ENCODE peak calls at places on chromosomes 5 and 9, in five cellular contexts. O, N, X, C and H are unnamed samples.

GRCh38 chr5:140259509-140259908 is 43.4 kb downstream of the PFDN1 start:
- DNase-seq in O (no peak), N (no peak), X (no peak), C (no peak), H (peak; percentile 14)

GRCh38 chr5:121156565-121156964 is 692.5 kb downstream of the PRR16 start:
- DNase-seq in O (no peak), N (no peak), X (no peak), C (no peak), H (no peak)

GRCh38 chr5:55540024-55540423 is 5.3 kb upstream of the PLPP1 start:
- DNase-seq in O (peak; percentile 76), N (no peak), X (no peak), C (no peak), H (no peak)

GRCh38 chr5:37900692-37901091 is 60.9 kb upstream of the GDNF start:
- DNase-seq in O (peak; percentile 74), N (peak; percentile 79), X (no peak), C (no peak), H (no peak)

GRCh38 chr5:169651526-169651925 is 14.5 kb downstream of the DOCK2 start:
- DNase-seq in O (no peak), N (no peak), X (no peak), C (no peak), H (no peak)

GRCh38 chr5:170173227-170173626 is 59.6 kb upstream of the C5orf58 start:
- DNase-seq in O (peak; percentile 71), N (no peak), X (no peak), C (no peak), H (no peak)

GRCh38 chr9:84563691-84564090 is 105.8 kb upstream of the NTRK2 start:
- DNase-seq in O (no peak), N (no peak), X (no peak), C (no peak), H (no peak)

GRCh38 chr5:33074548-33074947 is 363.4 kb downstream of the NPR3 start:
- DNase-seq in O (peak; percentile 64), N (no peak), X (no peak), C (no peak), H (no peak)

GRCh38 chr9:95778957-95779356 is 96.5 kb upstream of the ERCC6L2 start:
- DNase-seq in O (no peak), N (peak; percentile 75), X (no peak), C (no peak), H (no peak)

GRCh38 chr9:18447131-18447530 is 26.8 kb upstream of the ADAMTSL1 start:
- DNase-seq in O (no peak), N (no peak), X (no peak), C (no peak), H (no peak)